ENCODE peak calls at places on chromosomes 1 and 21, in five cellular contexts. O, J, E, K and R are unnamed samples. For H3K27me3, the result is how much of the 10 kb centered on the place peaks cover.

GRCh38 chr1:183694035-183694434 is 40.9 kb upstream of the APOBEC4 start:
- DNase-seq in O (no peak), J (no peak), E (no peak), K (no peak), R (no peak)

GRCh38 chr1:5847013-5847654 is 145.1 kb downstream of the NPHP4 start:
- DNase-seq in O (peak), J (no peak), E (no peak), K (no peak), R (no peak)

GRCh38 chr1:109112056-109112651 is 1.8 kb upstream of the ELAPOR1 start:
- DNase-seq in O (peak), J (no peak), E (no peak), K (no peak), R (no peak)

GRCh38 chr1:110428961-110429360 is 21.5 kb upstream of the LAMTOR5 start:
- DNase-seq in O (no peak), J (no peak), E (no peak), K (peak), R (no peak)

GRCh38 chr1:67674260-67675011 is 10.6 kb upstream of the GADD45A start:
- DNase-seq in O (no peak), J (no peak), E (no peak), K (peak), R (no peak)

GRCh38 chr1:204212715-204213114 is 1.1 kb downstream of the GOLT1A start:
- DNase-seq in O (no peak), J (no peak), E (no peak), K (no peak), R (no peak)

GRCh38 chr1:186315585-186315984 is 59.5 kb downstream of the TPR start:
- DNase-seq in O (no peak), J (no peak), E (no peak), K (no peak), R (no peak)

GRCh38 chr1:78619446-78619802 is 824 bp upstream of the IFI44L start:
- DNase-seq in O (no peak), J (no peak), E (no peak), K (peak), R (no peak)

GRCh38 chr1:23556661-23557470 is 2.4 kb downstream of the ID3 start:
- DNase-seq in O (no peak), J (no peak), E (no peak), K (no peak), R (no peak)

GRCh38 chr1:218081358-218081757 is 203.7 kb upstream of the RRP15 start:
- DNase-seq in O (no peak), J (no peak), E (no peak), K (no peak), R (no peak)

GRCh38 chr1:25727819-25728286 is 72.1 kb upstream of the SELENON start:
- DNase-seq in O (peak), J (peak), E (no peak), K (peak), R (peak)

GRCh38 chr1:18211764-18212163 is 104.2 kb downstream of the IGSF21 start:
- DNase-seq in O (no peak), J (no peak), E (no peak), K (no peak), R (no peak)

GRCh38 chr1:185768371-185768770 is 34.2 kb downstream of the HMCN1 start:
- DNase-seq in O (no peak), J (no peak), E (no peak), K (no peak), R (no peak)

GRCh38 chr1:112579801-112580510 is 39.0 kb downstream of the ST7L start:
- DNase-seq in O (no peak), J (no peak), E (no peak), K (no peak), R (no peak)

GRCh38 chr1:46451948-46452930 is 37.4 kb upstream of the DMBX1 start:
- DNase-seq in O (no peak), J (no peak), E (no peak), K (no peak), R (no peak)

GRCh38 chr1:46455951-46456350 is 33.7 kb upstream of the DMBX1 start:
- DNase-seq in O (no peak), J (no peak), E (no peak), K (no peak), R (no peak)

GRCh38 chr1:46456411-46456963 is 33.1 kb upstream of the DMBX1 start:
- DNase-seq in O (no peak), J (no peak), E (no peak), K (no peak), R (no peak)

GRCh38 chr1:46452931-46453325 is 36.7 kb upstream of the DMBX1 start:
- DNase-seq in O (no peak), J (no peak), E (no peak), K (no peak), R (no peak)

DNA sequence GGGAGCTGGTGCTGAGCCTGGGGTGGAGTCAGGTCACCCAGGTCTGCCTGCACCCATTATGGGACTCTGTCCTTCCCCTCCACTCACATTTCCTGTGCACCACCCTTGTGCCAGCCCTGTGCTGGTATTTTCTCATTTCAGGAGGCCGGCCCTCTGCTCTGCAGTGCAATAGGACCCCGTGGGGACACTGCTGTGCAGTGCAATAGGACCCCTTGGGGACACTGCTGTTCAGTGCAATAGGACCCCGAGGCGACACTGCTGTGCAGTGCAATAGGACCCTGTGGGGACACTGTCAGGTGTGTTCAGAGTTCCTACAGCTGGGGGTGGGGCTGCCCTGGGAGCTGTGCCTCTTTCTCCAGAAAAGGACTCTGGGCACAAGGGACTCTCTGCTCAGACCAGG is 36.2 kb upstream of the DMBX1 start:
- DNase-seq in O (no peak), J (no peak), E (no peak), K (no peak), R (no peak)
- H3K27me3 ChIP-seq in O (under half), J (under half), E (under half), K (half or more), R (under half)

GRCh38 chr21:42892582-42892930 is 553 bp upstream of the NDUFV3 start:
- DNase-seq in O (no peak), J (no peak), E (no peak), K (no peak), R (no peak)
- TF ChIP-seq EP300 in O (no peak), J (no peak), E (no peak), K (no peak), R (no peak)

GRCh38 chr1:164700683-164701082 is 141.7 kb downstream of the PBX1 start:
- DNase-seq in O (no peak), J (no peak), E (no peak), K (no peak), R (no peak)
- H3K27ac ChIP-seq in O (no peak), J (peak), E (peak), K (no peak), R (no peak)

GRCh38 chr1:207440634-207441033 is 13.5 kb upstream of the CR2 start:
- DNase-seq in O (no peak), J (no peak), E (no peak), K (no peak), R (no peak)

DNA sequence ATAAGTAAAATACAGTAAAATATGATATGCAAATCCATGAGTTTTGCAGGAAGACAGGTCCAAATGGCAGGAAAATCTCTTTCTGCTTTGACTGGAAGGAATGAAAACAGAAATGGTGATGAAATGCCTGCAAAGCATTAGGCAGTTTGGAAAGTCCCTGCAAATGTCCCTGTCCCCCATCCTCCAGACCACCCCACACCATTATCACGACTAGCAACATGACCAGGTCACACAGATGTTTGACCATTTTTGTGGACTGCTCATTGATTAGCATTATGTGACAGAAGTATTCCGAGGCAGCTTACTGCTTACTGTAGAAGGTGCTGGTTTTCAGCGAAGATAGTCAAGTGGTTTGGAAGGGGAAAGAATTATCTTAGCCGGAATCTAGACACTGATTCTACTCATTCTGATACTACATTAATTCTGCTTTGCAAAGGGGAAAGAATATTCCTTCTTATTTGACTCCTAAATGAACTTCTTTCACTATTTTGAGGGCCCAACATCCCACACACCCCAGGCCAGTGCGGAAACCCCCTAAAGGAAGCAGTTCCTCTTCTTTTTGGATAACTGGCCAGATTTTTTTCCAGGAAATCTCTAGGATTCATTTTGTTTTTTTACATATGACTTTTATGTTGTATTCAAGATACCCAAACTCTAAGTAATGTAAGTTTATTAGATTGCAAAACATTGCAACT is 9.5 kb upstream of the CR2 start:
- DNase-seq in O (no peak), J (no peak), E (no peak), K (no peak), R (no peak)
- H3K27me3 ChIP-seq in O (under half), J (under half), E (under half), K (under half), R (under half)

GRCh38 chr1:213014642-213015041 is 1.0 kb downstream of the ANGEL2 start:
- DNase-seq in O (peak), J (no peak), E (no peak), K (no peak), R (peak)

GRCh38 chr1:213017447-213018273 is 2.0 kb upstream of the ANGEL2 start:
- DNase-seq in O (peak), J (no peak), E (no peak), K (no peak), R (no peak)

GRCh38 chr1:213019450-213019849 is 3.8 kb upstream of the ANGEL2 start:
- DNase-seq in O (no peak), J (no peak), E (no peak), K (no peak), R (no peak)

GRCh38 chr1:213020016-213020415 is 4.3 kb upstream of the ANGEL2 start:
- DNase-seq in O (no peak), J (no peak), E (no peak), K (no peak), R (no peak)

GRCh38 chr1:213015099-213016050 is at the start of gene ANGEL2:
- DNase-seq in O (peak), J (peak), E (peak), K (peak), R (peak)
- TF ChIP-seq EP300 in O (peak), J (no peak), E (no peak), K (peak), R (no peak)

DNA sequence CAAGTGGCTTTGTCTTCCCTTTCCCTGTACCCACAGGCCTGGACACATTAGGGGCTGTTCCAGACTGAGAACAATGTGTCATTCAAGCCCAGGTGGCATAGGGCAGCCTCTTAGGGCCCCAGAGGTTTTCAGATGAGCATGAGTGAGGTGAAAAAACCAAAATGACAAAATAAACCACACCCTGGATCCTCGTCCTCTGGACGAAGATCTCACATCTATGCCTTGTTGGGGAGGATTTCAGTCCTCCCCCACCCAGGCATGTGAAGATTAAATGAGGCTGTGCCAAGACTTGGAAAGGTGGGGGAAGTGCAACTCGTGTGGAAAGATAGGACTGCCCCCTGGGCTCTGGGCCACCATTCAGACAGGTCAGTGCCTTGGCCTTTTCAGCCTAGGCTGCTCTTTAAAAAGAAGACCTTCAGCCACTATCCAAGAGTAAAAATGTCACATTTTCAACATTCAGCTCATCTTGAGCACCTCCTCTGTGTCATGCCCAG is 32.8 kb upstream of the IL19 start:
- DNase-seq in O (no peak), J (no peak), E (no peak), K (no peak), R (no peak)
- H3K27ac ChIP-seq in O (no peak), J (peak), E (no peak), K (no peak), R (no peak)